ENCODE peak calls at places on chromosomes 12 and 14, in nine cellular contexts. C, W, D, T, S, O, E, F and G are unnamed samples.

GRCh38 chr12:20342111-20342510 is 26.2 kb upstream of the PDE3A start:
- DNase-seq in C (no peak), W (no peak), D (no peak), T (peak), S (no peak), O (peak), E (peak), F (no peak), G (no peak)

GRCh38 chr12:49689785-49690184 is 17.4 kb downstream of the FMNL3 start:
- DNase-seq in C (no peak), W (no peak), D (no peak), T (peak), S (no peak), O (no peak), E (no peak), F (no peak), G (no peak)

GRCh38 chr14:34874386-34875030 is 652 bp downstream of the BAZ1A start:
- DNase-seq in C (no peak), W (peak), D (peak), T (peak), S (peak), O (no peak), E (peak), F (peak), G (no peak)

GRCh38 chr14:36509056-36509917 is 10.7 kb downstream of the NKX2-1 start:
- DNase-seq in C (no peak), W (no peak), D (no peak), T (no peak), S (no peak), O (no peak), E (no peak), F (no peak), G (no peak)

GRCh38 chr14:67964391-67964812 is 144.8 kb downstream of the RAD51B start:
- DNase-seq in C (no peak), W (peak), D (no peak), T (peak), S (peak), O (no peak), E (peak), F (no peak), G (no peak)

GRCh38 chr12:3697311-3697870 is 55.5 kb downstream of the CRACR2A start:
- DNase-seq in C (no peak), W (peak), D (no peak), T (peak), S (no peak), O (no peak), E (peak), F (no peak), G (no peak)

GRCh38 chr12:109428038-109428629 is 49.0 kb downstream of the KCTD10 start:
- DNase-seq in C (peak), W (peak), D (peak), T (peak), S (peak), O (no peak), E (peak), F (peak), G (no peak)

GRCh38 chr12:62248873-62249272 is 11.3 kb upstream of the USP15 start:
- DNase-seq in C (peak), W (peak), D (no peak), T (peak), S (peak), O (no peak), E (no peak), F (no peak), G (no peak)

GRCh38 chr14:104700747-104701215 is 11.4 kb downstream of the INF2 start:
- DNase-seq in C (no peak), W (no peak), D (no peak), T (no peak), S (no peak), O (no peak), E (no peak), F (no peak), G (no peak)

GRCh38 chr14:100901391-100902183 is 1.9 kb downstream of the RTL1 start:
- DNase-seq in C (no peak), W (no peak), D (peak), T (no peak), S (no peak), O (no peak), E (no peak), F (no peak), G (peak)

GRCh38 chr12:31118831-31119530 is 45.3 kb downstream of the DDX11 start:
- DNase-seq in C (no peak), W (no peak), D (peak), T (no peak), S (peak), O (no peak), E (no peak), F (no peak), G (no peak)

GRCh38 chr14:76742961-76743360 is 18.3 kb upstream of the VASH1 start:
- DNase-seq in C (no peak), W (no peak), D (no peak), T (no peak), S (no peak), O (no peak), E (no peak), F (no peak), G (no peak)

GRCh38 chr14:55581011-55581806 is 1.2 kb downstream of the KTN1 start:
- DNase-seq in C (no peak), W (peak), D (peak), T (peak), S (peak), O (no peak), E (peak), F (peak), G (no peak)

DNA sequence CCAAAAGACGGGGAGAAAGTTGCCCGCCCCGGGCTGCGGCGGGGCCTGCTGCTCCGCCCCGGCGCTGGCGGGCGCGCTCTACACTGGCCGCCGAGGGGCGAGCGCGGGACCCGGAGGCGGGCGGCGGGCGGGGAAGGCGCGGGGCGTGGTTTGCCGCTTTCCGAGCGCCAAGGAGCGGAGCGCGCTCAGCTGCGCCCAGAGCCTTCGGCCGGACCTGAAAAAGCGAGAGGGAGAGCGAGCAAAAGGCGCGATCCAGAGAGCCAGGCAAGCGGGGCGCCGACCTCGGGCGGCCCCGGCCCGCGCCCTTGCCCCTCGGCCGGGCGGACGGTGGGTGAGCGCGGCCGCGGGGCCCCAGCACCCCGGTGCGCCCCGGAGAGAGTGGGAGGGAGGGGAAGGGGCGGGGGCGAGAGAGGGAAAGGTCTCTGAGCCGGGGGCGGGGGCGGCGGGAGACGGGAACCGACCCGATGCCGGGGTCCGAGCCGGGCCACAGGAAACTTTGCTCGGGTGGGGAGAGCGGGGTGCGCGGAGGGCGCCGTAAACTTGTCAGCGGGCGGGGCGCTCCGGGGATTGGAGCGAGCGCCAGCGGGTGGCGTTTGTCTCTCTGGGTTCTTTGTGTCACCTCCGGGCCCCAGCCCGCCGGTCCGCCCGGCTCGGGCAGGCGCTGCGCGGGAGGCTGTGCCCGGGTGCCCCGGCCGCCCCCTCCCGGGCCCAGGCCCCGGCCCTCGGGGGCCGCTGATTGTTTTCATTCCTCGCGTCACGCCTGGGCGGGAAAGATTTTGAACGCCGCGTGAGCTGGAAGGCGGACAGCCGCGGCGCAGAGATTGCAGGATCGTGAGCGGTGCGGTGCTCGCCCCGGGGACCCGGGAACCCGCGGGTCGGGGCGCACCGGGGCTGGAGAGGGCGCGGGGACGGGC is at the start of gene SYNE2:
- DNase-seq in C (no peak), W (peak), D (peak), T (peak), S (peak), O (no peak), E (peak), F (peak), G (peak)
- TF ChIP-seq CTCF in C (no peak), W (no peak), D (no peak), T (peak), S (no peak), O (peak), E (no peak), F (peak), G (peak)

GRCh38 chr12:111766608-111767361 is at the start of gene ALDH2:
- DNase-seq in C (no peak), W (peak), D (peak), T (peak), S (peak), O (no peak), E (peak), F (peak), G (no peak)
- TF ChIP-seq CTCF in C (no peak), W (no peak), D (no peak), T (peak), S (peak), O (peak), E (no peak), F (no peak), G (peak)

GRCh38 chr14:31445703-31446102 is 11.6 kb downstream of the DTD2 start:
- DNase-seq in C (no peak), W (no peak), D (no peak), T (no peak), S (no peak), O (no peak), E (no peak), F (no peak), G (no peak)

GRCh38 chr14:31449136-31449535 is 8.2 kb downstream of the DTD2 start:
- DNase-seq in C (no peak), W (no peak), D (no peak), T (no peak), S (no peak), O (no peak), E (no peak), F (peak), G (no peak)

GRCh38 chr14:31449971-31450610 is 7.2 kb downstream of the DTD2 start:
- DNase-seq in C (peak), W (peak), D (no peak), T (peak), S (peak), O (no peak), E (peak), F (peak), G (no peak)
- TF ChIP-seq CTCF in C (peak), W (peak), D (peak), T (peak), S (peak), O (peak), E (peak), F (peak), G (peak)

GRCh38 chr12:100827901-100828520 is 33.4 kb downstream of the ANO4 start:
- DNase-seq in C (no peak), W (peak), D (no peak), T (peak), S (peak), O (no peak), E (peak), F (peak), G (no peak)
- TF ChIP-seq CTCF in C (peak), W (peak), D (no peak), T (peak), S (peak), O (peak), E (peak), F (peak), G (peak)

DNA sequence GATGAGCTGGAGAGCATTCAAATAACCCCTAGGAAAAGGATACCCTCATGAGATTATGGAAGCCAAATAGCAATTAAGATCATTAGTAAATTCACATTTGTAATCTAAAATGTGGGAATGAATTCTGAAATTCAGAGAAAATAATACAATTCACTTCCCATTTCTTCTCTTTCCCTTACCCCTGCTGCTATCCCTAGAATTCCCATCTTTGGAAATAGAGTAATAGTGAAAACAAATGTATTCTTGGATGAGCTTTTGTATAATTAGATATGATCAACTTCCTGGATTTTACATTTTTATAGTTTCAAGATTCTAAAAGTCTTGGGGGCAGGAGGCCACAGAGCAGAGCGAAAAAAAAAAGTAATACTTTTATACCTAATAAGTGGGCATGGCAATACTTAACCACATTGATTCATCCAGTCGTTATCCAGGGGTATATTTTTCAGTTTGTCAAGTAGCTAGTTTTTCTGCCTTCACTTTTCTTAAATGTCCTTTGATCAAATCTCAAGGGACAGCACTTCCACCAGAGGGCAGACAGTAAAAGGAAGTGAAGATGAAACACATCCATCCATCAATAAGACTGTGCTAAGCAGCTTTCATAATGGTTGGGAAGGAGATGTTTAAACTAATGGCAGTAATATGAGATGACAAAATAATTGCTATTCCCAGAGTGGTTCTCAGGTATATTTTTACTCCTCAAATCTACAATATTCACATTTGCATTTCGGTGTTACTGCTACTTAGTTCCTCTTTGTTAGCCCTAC is 401.3 kb downstream of the DIO2 start:
- DNase-seq in C (no peak), W (no peak), D (no peak), T (peak), S (peak), O (no peak), E (peak), F (no peak), G (no peak)
- TF ChIP-seq CTCF in C (peak), W (no peak), D (no peak), T (peak), S (peak), O (no peak), E (peak), F (no peak), G (peak)